ENCODE peak calls at places on chromosomes 7 and 10, in five cellular contexts. B is heart right ventricle; M is pancreas; N is CD8-positive, alpha-beta T cell; D is mammary epithelial cell. L is an unnamed sample. For H3K4me1, the result is how much of the 10 kb centered on the place peaks cover.

GRCh38 chr7:151572136-151572535 is 52.4 kb upstream of the RHEB start:
- DNase-seq in B (no peak), M (no peak), N (no peak), D (no peak), L (no peak)

GRCh38 chr10:132183046-132183445 is 3.7 kb upstream of the DPYSL4 start:
- DNase-seq in B (no peak), M (no peak), N (no peak), D (no peak), L (no peak)

GRCh38 chr7:37756797-37757551 is 73.4 kb downstream of the GPR141 start:
- DNase-seq in B (no peak), M (no peak), N (no peak), D (no peak), L (no peak)

GRCh38 chr10:112793197-112793921 is 156.7 kb upstream of the TCF7L2 start:
- DNase-seq in B (no peak), M (no peak), N (no peak), D (no peak), L (no peak)

GRCh38 chr7:138979988-138980574 is 1.1 kb downstream of the KIAA1549 start:
- DNase-seq in B (no peak), M (no peak), N (no peak), D (peak), L (no peak)

GRCh38 chr10:104309980-104310978 is 28.0 kb downstream of the ITPRIP start:
- DNase-seq in B (peak), M (no peak), N (no peak), D (peak), L (no peak)

GRCh38 chr7:95686109-95686508 is 86.2 kb upstream of the DYNC1I1 start:
- DNase-seq in B (peak), M (peak), N (no peak), D (peak), L (no peak)

GRCh38 chr7:70051726-70052125 is 453.5 kb downstream of the AUTS2 start:
- DNase-seq in B (no peak), M (no peak), N (no peak), D (no peak), L (no peak)

GRCh38 chr10:10542368-10542961 is 475.2 kb upstream of the CELF2 start:
- DNase-seq in B (no peak), M (no peak), N (no peak), D (no peak), L (no peak)

GRCh38 chr7:40535678-40536077 is 400.9 kb downstream of the SUGCT start:
- DNase-seq in B (no peak), M (no peak), N (no peak), D (no peak), L (no peak)

GRCh38 chr10:34757933-34758332 is 57.2 kb downstream of the PARD3 start:
- DNase-seq in B (no peak), M (no peak), N (no peak), D (no peak), L (no peak)

GRCh38 chr7:30019960-30020359 is 6.5 kb downstream of the FKBP14 start:
- DNase-seq in B (no peak), M (no peak), N (no peak), D (no peak), L (no peak)
- H3K27ac ChIP-seq in B (no peak), M (no peak), N (no peak), D (no peak), L (no peak)

DNA sequence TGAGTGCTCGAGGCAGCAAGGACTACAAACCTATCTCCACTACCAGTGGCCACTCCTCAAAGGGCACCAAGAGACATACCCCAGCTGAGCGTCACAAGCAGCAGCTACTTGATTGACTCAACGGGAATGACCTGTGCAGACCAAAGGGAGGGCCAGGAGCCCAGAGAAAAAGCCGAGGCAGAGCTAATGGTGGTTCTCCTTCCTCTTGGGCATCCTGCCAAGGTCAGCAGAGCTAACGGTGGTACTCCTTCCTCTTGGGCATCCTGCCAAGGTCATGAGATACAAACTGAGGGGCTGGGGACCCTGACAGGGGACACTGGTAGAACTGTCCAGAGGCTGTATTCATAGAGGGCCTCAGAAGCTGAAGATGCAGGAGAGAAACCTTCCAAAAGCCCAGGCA is 60.4 kb downstream of the FAM53B start:
- DNase-seq in B (no peak), M (no peak), N (no peak), D (no peak), L (no peak)
- H3K4me1 ChIP-seq in B (half or more), M (under half), N (half or more), D (under half), L (half or more)

DNA sequence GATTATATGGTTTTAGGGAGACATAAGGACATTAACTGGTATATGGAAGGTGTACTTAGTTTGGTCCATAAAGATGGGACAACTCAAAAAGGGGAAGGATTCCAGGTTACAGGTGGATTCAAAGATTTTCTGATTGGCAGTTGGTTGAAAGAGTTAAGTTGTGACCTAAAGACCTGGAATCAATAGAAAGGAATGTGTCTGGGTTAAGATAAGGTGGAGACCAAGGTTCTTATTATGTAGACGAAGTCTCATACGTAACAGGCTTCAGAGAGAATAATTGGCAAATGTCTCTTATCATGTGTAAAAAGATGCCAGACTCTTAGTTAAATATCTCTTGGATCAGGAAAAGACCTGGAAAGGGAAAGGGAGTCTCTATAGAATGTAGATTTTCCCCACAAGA is 1.0 kb upstream of the TRDMT1 start:
- DNase-seq in B (no peak), M (no peak), N (no peak), D (no peak), L (no peak)
- H3K27ac ChIP-seq in B (no peak), M (no peak), N (no peak), D (no peak), L (no peak)

DNA sequence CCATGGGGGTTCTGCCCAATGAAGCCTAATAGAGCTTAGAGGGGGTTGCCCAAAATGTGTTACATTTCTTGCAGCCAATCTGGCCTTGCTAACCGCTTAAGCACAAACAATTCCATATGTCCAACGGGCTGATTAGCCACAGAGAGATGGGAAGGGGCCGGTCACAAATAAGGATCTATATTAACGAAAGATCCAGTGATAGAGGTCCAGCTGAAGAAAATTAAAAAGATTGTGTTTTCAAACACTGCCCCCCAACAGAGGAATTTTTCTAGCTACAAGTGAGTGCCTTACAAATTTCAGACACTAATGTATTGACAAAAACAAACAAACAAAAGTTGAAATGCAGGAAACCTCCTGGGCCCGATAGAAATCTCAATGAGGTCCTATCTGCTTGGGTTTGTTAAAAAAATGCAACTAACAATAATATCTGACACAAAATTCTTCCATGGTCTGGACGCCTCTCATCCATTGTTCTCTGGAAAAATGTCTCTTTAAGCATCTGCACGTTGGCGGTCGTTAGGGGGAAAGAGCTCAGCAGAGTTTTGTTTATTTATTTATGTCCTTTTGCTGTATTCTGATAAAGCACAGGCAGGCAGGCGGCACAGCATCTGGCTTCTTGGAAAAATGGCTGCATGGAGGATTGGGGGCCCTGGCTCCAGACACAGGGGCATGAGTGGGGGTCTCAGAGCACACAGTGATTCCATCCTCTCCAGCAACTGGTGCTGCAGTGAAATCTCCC is 402.0 kb downstream of the RPS24 start:
- DNase-seq in B (no peak), M (no peak), N (no peak), D (no peak), L (no peak)
- H3K4me1 ChIP-seq in B (under half), M (under half), N (under half), D (under half), L (under half)

DNA sequence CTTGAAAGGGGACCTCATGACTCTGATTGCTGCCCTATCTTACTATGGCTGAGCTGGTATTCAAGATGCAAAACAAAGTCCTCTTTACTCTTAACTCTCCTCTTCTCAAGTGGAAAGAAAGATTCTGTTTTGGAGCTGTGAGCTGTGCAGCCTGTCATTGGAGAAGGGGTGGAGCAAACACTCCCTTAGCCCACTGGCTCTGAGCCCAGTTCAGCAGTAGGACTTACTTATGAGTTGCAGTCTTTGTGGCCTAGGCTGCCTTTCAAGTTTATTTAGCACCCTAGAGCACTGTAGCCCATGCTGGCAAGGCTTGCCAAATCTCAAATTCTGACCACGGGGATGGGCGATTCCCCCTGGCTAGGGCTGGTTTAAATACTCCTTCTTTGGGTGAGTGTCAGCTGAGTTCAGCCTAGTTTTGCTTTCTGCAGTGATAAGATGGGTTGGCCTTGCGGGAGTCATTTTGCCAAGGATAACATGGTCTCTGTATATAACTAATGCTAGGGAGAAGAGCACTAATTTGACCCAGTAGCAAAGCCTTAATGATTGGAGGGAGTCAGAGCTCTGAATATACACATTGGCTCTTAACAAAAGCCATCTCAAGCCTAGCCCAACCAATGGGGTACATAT is 110.2 kb downstream of the MYO3A start:
- DNase-seq in B (no peak), M (no peak), N (no peak), D (no peak), L (no peak)
- H3K27ac ChIP-seq in B (no peak), M (no peak), N (no peak), D (no peak), L (no peak)